ENCODE peak calls at places on chromosomes 2 and 18, in eight cellular contexts. C, G, W, Y, T, M, A and X are unnamed samples.

GRCh38 chr18:48662021-48662661 is 123.3 kb downstream of the CTIF start:
- DNase-seq in C (no peak), G (no peak), W (peak; percentile 56), Y (no peak), T (no peak), M (peak; percentile 78), A (peak; percentile 70), X (no peak)

GRCh38 chr18:47901624-47902362 is 28.7 kb downstream of the SMAD2 start:
- DNase-seq in C (no peak), G (no peak), W (no peak), Y (no peak), T (no peak), M (no peak), A (no peak), X (no peak)

GRCh38 chr18:78727057-78727739 is 252.4 kb upstream of the SALL3 start:
- DNase-seq in C (no peak), G (no peak), W (peak; percentile 10), Y (no peak), T (no peak), M (no peak), A (no peak), X (no peak)

GRCh38 chr2:72024451-72025175 is 123.0 kb downstream of the CYP26B1 start:
- DNase-seq in C (no peak), G (no peak), W (peak; percentile 24), Y (peak; percentile 38), T (no peak), M (no peak), A (no peak), X (no peak)

GRCh38 chr18:7927119-7927518 is 360.0 kb downstream of the PTPRM start:
- DNase-seq in C (no peak), G (no peak), W (no peak), Y (no peak), T (no peak), M (peak; percentile 45), A (no peak), X (no peak)

GRCh38 chr18:26488417-26489009 is 59.8 kb downstream of the KCTD1 start:
- DNase-seq in C (no peak), G (no peak), W (no peak), Y (no peak), T (no peak), M (no peak), A (no peak), X (no peak)

GRCh38 chr2:44325897-44326296 is 35.4 kb downstream of the PREPL start:
- DNase-seq in C (no peak), G (no peak), W (no peak), Y (no peak), T (no peak), M (no peak), A (no peak), X (no peak)

GRCh38 chr2:216838146-216838545 is 21.7 kb downstream of the TNP1 start:
- DNase-seq in C (no peak), G (peak; percentile 75), W (no peak), Y (no peak), T (no peak), M (peak; percentile 70), A (no peak), X (no peak)

DNA sequence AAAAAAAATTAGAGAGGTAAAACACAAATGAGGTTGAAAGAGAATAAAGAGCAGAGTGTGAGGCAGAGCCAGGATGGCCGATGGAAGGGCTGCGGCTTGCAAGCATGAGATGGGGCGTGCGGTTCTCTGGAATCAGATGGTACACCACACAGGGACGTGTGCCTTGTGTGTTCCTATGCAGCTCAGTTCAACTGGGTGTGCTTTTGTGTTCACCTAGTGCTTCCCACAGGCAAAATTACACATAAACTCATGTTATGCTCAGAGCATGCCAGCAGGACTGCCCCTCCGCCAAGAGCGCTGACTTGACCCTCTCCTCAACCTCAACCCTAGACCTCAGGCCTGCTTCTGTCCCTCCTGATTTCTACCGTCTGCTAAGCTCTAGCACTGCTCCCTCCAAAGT is 24.4 kb downstream of the STARD7 start:
- DNase-seq in C (no peak), G (no peak), W (no peak), Y (no peak), T (no peak), M (no peak), A (no peak), X (no peak)
- TF ChIP-seq POLR2A in C (no peak), G (no peak), W (no peak), Y (peak; percentile 42), T (no peak), M (no peak), A (peak; percentile 50), X (no peak)

GRCh38 chr2:10006248-10007147 is 36.9 kb upstream of the KLF11 start:
- DNase-seq in C (no peak), G (no peak), W (peak; percentile 87), Y (no peak), T (no peak), M (no peak), A (no peak), X (no peak)

GRCh38 chr2:10004836-10005235 is 38.5 kb upstream of the KLF11 start:
- DNase-seq in C (no peak), G (no peak), W (no peak), Y (no peak), T (no peak), M (no peak), A (no peak), X (no peak)

GRCh38 chr2:10007440-10007839 is 35.9 kb upstream of the KLF11 start:
- DNase-seq in C (no peak), G (no peak), W (no peak), Y (no peak), T (no peak), M (peak; percentile 27), A (no peak), X (no peak)

GRCh38 chr2:10004401-10004800 is 38.9 kb upstream of the KLF11 start:
- DNase-seq in C (no peak), G (no peak), W (no peak), Y (no peak), T (no peak), M (no peak), A (no peak), X (no peak)

GRCh38 chr2:10005461-10005860 is 37.9 kb upstream of the KLF11 start:
- DNase-seq in C (no peak), G (no peak), W (no peak), Y (no peak), T (no peak), M (no peak), A (no peak), X (no peak)
- H3K27me3 ChIP-seq in C (no peaks in the 10 kb centered on the region), G (no peaks in the 10 kb centered on the region), W (no peaks in the 10 kb centered on the region), Y (no peaks in the 10 kb centered on the region), T (no peaks in the 10 kb centered on the region), M (no peaks in the 10 kb centered on the region), A (peaks cover 9% of the 10 kb centered on the region), X (no peaks in the 10 kb centered on the region)

GRCh38 chr2:241734208-241734466 is 293 bp upstream of the D2HGDH start:
- DNase-seq in C (no peak), G (no peak), W (no peak), Y (no peak), T (no peak), M (no peak), A (no peak), X (no peak)

GRCh38 chr2:241736111-241736510 is 1.7 kb downstream of the D2HGDH start:
- DNase-seq in C (no peak), G (no peak), W (no peak), Y (no peak), T (no peak), M (no peak), A (peak; percentile 52), X (no peak)

GRCh38 chr2:241738040-241738686 is 3.7 kb downstream of the D2HGDH start:
- DNase-seq in C (no peak), G (no peak), W (no peak), Y (no peak), T (no peak), M (no peak), A (no peak), X (no peak)

GRCh38 chr2:241733391-241734207 is 831 bp upstream of the D2HGDH start:
- DNase-seq in C (no peak), G (peak; percentile 66), W (no peak), Y (no peak), T (no peak), M (no peak), A (no peak), X (no peak)

DNA sequence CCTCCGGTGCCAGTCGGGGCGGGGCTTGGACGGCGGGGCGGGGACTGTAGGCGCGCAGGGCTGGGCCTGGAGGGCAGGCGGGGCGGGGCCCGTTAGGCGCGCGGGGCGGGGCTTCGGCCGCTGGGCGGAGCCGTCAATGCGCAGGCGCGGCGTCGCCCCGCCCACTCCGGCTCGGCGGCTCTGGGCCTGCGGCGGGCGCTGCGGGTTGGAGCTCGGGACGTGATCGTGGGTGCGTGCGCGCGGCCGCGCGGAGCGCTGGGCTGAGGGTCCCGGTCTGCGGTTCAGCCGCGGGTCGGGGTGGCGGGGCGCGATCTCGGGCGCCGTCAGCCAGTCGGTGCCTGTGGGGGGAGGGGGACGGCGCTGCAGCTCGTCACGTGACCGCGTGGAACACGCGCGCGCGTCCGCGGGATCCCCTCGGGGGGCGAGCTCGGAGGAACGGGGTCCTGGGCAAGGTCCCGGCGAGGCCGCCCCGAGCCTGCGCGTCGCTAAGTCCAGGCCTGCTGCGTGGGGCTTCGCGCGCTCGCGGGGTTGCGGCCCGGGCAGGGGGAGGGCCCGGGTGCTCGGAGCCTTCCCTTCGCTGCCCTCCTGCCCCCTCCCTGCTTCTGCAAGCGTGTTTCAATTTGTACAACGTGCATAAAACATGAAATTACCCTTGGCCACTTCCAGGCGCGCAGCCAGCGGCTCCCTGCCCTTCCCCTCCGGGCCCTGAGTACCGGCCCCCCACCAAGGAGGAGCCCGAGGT is at the start of gene D2HGDH:
- DNase-seq in C (peak; percentile 95), G (peak; percentile 98), W (peak; percentile 97), Y (peak; percentile 98), T (peak; percentile 78), M (peak; percentile 67), A (peak; percentile 80), X (peak; percentile 93)
- TF ChIP-seq POLR2A in C (peak; percentile 94), G (peak; percentile 92), W (no peak), Y (peak; percentile 58), T (peak; percentile 98), M (peak; percentile 47), A (no peak), X (no peak)

GRCh38 chr2:65530547-65531320 is 98.3 kb upstream of the SPRED2 start:
- DNase-seq in C (no peak), G (no peak), W (no peak), Y (no peak), T (no peak), M (peak; percentile 50), A (no peak), X (no peak)

GRCh38 chr2:65529419-65529818 is 97.0 kb upstream of the SPRED2 start:
- DNase-seq in C (no peak), G (no peak), W (no peak), Y (no peak), T (no peak), M (no peak), A (no peak), X (no peak)

GRCh38 chr2:65528241-65528574 is 95.8 kb upstream of the SPRED2 start:
- DNase-seq in C (no peak), G (no peak), W (no peak), Y (no peak), T (no peak), M (no peak), A (no peak), X (no peak)

GRCh38 chr2:65532937-65533336 is 100.5 kb upstream of the SPRED2 start:
- DNase-seq in C (no peak), G (no peak), W (no peak), Y (no peak), T (no peak), M (no peak), A (no peak), X (no peak)

DNA sequence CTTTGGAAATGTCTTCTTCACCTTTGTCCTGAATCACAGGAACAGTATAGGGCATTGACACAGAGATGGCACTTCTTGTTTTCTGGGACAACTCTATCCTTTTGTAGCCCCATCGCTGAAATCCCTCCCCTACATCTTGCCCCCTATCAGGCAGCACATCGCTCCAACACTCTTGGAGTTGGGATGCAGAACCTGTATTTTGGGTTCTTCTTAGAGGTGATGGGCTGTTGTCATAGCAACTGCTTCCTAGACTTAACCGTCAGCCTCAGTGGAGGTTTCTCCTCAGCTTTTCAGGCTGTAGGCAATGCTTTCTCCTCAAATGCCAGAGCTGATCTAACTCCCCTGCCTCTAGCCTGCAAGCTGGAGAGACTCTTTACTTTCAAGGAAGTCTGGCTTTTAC is 99.9 kb upstream of the SPRED2 start:
- DNase-seq in C (no peak), G (no peak), W (no peak), Y (no peak), T (no peak), M (no peak), A (no peak), X (no peak)
- H3K27me3 ChIP-seq in C (no peaks in the 10 kb centered on the region), G (no peaks in the 10 kb centered on the region), W (no peaks in the 10 kb centered on the region), Y (no peaks in the 10 kb centered on the region), T (peaks cover 29% of the 10 kb centered on the region), M (peaks cover 21% of the 10 kb centered on the region), A (no peaks in the 10 kb centered on the region), X (no peaks in the 10 kb centered on the region)